ENCODE peak calls at places on chromosomes 12 and 14, in five cellular contexts. M is heart right ventricle, D is RWPE1, H is colonic mucosa, X is AG09309. G is an unnamed sample.

GRCh38 chr14:39186941-39187525 is 12.0 kb downstream of the PNN start:
- DNase-seq in M (no peak), D (no peak), H (no peak), X (no peak), G (no peak)

GRCh38 chr12:7460375-7461259 is 16.7 kb upstream of the CD163L1 start:
- DNase-seq in M (peak), D (peak), H (peak), X (no peak), G (peak)

GRCh38 chr12:71397433-71397954 is 42.1 kb upstream of the LGR5 start:
- DNase-seq in M (no peak), D (no peak), H (no peak), X (peak), G (no peak)

GRCh38 chr12:132489078-132489601 is 811 bp upstream of the FBRSL1 start:
- DNase-seq in M (peak), D (no peak), H (peak), X (no peak), G (no peak)

GRCh38 chr14:67863223-67863622 is 43.6 kb downstream of the RAD51B start:
- DNase-seq in M (no peak), D (peak), H (no peak), X (no peak), G (no peak)

GRCh38 chr12:32290411-32290810 is 108.9 kb upstream of the FGD4 start:
- DNase-seq in M (no peak), D (peak), H (no peak), X (no peak), G (peak)

GRCh38 chr12:124720019-124720686 is 143.5 kb downstream of the SCARB1 start:
- DNase-seq in M (no peak), D (peak), H (no peak), X (no peak), G (no peak)

GRCh38 chr14:38203929-38204716 is 3.6 kb upstream of the SSTR1 start:
- DNase-seq in M (no peak), D (no peak), H (no peak), X (no peak), G (no peak)

GRCh38 chr12:72330291-72330690 is 58.1 kb downstream of the TRHDE start:
- DNase-seq in M (no peak), D (no peak), H (no peak), X (peak), G (peak)

GRCh38 chr12:62934799-62935674 is at the start of gene PPM1H:
- DNase-seq in M (peak), D (peak), H (peak), X (no peak), G (no peak)

GRCh38 chr14:103630364-103631108 is 1.5 kb downstream of the KLC1 start:
- DNase-seq in M (no peak), D (no peak), H (no peak), X (no peak), G (no peak)

GRCh38 chr12:170361-171225 is 43.4 kb downstream of the SLC6A12 start:
- DNase-seq in M (no peak), D (no peak), H (no peak), X (no peak), G (no peak)

GRCh38 chr14:21796912-21797311 is 123.3 kb upstream of the OR4E1 start:
- DNase-seq in M (no peak), D (no peak), H (no peak), X (no peak), G (no peak)

GRCh38 chr12:65742481-65742971 is 81.8 kb upstream of the HMGA2 start:
- DNase-seq in M (peak), D (peak), H (no peak), X (no peak), G (no peak)

GRCh38 chr14:54490448-54490805 is 1.6 kb upstream of the GMFB start:
- DNase-seq in M (no peak), D (no peak), H (no peak), X (no peak), G (no peak)

GRCh38 chr12:63922446-63922845 is 77.9 kb downstream of the SRGAP1 start:
- DNase-seq in M (no peak), D (peak), H (no peak), X (peak), G (peak)

GRCh38 chr12:11497438-11497837 is 102.1 kb upstream of the PRB2 start:
- DNase-seq in M (no peak), D (no peak), H (no peak), X (no peak), G (no peak)

GRCh38 chr14:103863245-103863644 is 15.9 kb upstream of the PPP1R13B start:
- DNase-seq in M (no peak), D (no peak), H (no peak), X (no peak), G (no peak)

GRCh38 chr12:108833355-108833733 is 24.0 kb downstream of the SSH1 start:
- DNase-seq in M (peak), D (peak), H (no peak), X (peak), G (no peak)

GRCh38 chr14:89215166-89215940 is 201.7 kb downstream of the FOXN3 start:
- DNase-seq in M (no peak), D (no peak), H (no peak), X (no peak), G (no peak)

GRCh38 chr14:24272442-24272841 is 1.0 kb upstream of the RABGGTA start:
- DNase-seq in M (no peak), D (no peak), H (no peak), X (no peak), G (no peak)

GRCh38 chr12:112418248-112418595 is 525 bp upstream of the PTPN11 start:
- DNase-seq in M (no peak), D (no peak), H (no peak), X (no peak), G (no peak)

GRCh38 chr12:8844665-8845064 is 22.2 kb downstream of the A2ML1 start:
- DNase-seq in M (peak), D (no peak), H (no peak), X (no peak), G (no peak)

GRCh38 chr14:93937519-93937918 is 10.4 kb downstream of the FAM181A start:
- DNase-seq in M (no peak), D (peak), H (no peak), X (no peak), G (no peak)

GRCh38 chr14:67240168-67240932 is 885 bp upstream of the PALS1 start:
- DNase-seq in M (peak), D (peak), H (peak), X (no peak), G (no peak)

GRCh38 chr14:89013098-89013504 is 188.7 kb downstream of the TTC8 start:
- DNase-seq in M (no peak), D (peak), H (peak), X (no peak), G (no peak)

GRCh38 chr12:49227701-49228100 is 37.2 kb upstream of the TUBA1C start:
- DNase-seq in M (no peak), D (no peak), H (no peak), X (no peak), G (no peak)

GRCh38 chr14:101083564-101084435 is 180.3 kb upstream of the RTL1 start:
- DNase-seq in M (peak), D (peak), H (peak), X (no peak), G (no peak)

GRCh38 chr12:121001060-121001459 is 15.2 kb downstream of the C12orf43 start:
- DNase-seq in M (no peak), D (no peak), H (no peak), X (no peak), G (no peak)

GRCh38 chr12:116456307-116456641 is 102.9 kb upstream of the MAP1LC3B2 start:
- DNase-seq in M (no peak), D (no peak), H (no peak), X (no peak), G (no peak)

GRCh38 chr14:104800600-104801283 is at the start of gene ZBTB42:
- DNase-seq in M (no peak), D (peak), H (peak), X (no peak), G (no peak)

GRCh38 chr12:12327802-12328201 is 22.2 kb downstream of the MANSC1 start:
- DNase-seq in M (no peak), D (peak), H (no peak), X (no peak), G (no peak)

GRCh38 chr12:21551811-21552469 is 25.8 kb downstream of the SPX start:
- DNase-seq in M (no peak), D (no peak), H (no peak), X (no peak), G (no peak)

GRCh38 chr14:85317491-85318021 is 212.4 kb upstream of the FLRT2 start:
- DNase-seq in M (no peak), D (no peak), H (no peak), X (no peak), G (no peak)

DNA sequence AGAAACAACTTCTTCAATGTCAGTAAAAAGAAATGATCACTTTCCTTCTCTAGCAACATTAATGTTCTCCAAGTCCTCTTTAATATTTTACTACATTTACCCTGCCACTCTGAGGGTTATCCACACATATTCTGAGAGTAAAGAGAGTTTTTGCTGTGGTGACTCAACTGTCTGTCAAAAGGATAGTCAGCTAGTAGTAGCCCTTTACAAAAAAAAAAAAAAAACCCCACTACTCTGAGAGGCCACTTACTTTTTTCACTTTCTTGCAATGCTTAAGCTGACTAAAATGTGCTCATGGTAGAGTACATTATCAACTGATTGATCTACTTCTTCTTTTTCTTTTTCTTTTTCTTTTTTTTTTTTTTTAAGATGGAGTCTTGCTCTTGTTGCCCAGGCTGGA is 27.6 kb upstream of the PPM1A start:
- DNase-seq in M (no peak), D (no peak), H (no peak), X (no peak), G (no peak)
- TF ChIP-seq CTCF in M (no peak), D (no peak), H (no peak), X (no peak), G (no peak)

DNA sequence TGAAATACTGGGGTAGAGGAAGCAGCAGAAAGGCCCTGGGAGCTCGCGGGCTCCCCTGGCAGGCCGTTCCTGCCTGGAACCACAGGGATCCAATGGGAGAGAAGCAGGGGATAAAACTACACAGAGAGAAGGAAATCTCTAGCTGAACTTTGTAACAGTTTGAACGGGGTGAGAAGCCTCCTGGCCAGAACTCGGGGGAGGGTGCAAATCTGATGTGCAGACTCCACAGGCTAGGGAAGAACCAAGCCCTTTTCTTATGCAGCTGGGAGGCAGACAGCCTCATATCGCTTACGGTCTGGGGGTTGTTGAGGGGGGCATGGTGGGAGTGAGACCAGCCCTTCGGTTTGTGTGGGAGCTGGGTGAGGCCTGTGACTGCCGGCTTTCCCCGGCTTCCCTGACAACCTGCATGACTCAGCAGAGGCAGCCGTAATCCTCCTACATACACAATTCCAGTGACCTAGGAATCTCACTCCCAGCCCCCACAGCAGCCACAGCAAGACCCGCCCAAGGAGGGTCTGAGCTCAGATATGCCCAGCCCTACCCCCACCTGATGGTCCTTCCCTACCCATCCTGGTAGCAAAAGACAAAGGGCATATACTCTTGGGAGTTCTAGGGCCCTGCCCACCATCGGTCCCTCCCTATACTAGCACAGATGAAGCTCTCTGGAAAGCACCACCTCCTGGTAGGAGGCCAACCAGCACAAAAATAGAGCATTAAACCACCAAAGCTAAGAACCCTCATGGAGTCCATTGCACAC is 143.0 kb downstream of the TMTC1 start:
- DNase-seq in M (peak), D (peak), H (no peak), X (no peak), G (no peak)
- TF ChIP-seq CTCF in M (no peak), D (no peak), H (no peak), X (no peak), G (no peak)

DNA sequence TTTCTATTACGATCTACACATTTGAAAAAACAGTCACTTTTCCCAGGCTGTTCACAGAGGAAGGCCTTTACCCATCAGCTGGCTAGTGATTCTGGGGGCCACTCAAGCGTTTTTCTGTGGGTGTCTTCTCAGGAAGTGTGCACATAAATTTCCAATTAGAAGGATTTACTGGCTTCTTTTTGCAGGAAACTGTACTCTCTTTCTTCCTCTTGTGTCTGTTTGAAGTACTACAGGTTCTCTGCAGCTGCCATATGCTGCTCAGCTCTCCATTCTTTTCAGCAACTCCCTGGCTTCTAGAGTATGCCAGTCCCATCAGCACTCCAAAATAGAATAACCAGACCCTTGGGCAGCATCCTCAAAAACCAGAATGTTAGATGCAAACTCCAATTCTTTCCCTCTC is 110.4 kb upstream of the NAV3 start:
- DNase-seq in M (no peak), D (no peak), H (no peak), X (no peak), G (no peak)
- TF ChIP-seq CTCF in M (no peak), D (no peak), H (no peak), X (peak), G (peak)

GRCh38 chr14:52043690-52044089 is 25.2 kb downstream of the NID2 start:
- DNase-seq in M (no peak), D (peak), H (peak), X (no peak), G (no peak)
- TF ChIP-seq CTCF in M (peak), D (no peak), H (peak), X (peak), G (peak)

DNA sequence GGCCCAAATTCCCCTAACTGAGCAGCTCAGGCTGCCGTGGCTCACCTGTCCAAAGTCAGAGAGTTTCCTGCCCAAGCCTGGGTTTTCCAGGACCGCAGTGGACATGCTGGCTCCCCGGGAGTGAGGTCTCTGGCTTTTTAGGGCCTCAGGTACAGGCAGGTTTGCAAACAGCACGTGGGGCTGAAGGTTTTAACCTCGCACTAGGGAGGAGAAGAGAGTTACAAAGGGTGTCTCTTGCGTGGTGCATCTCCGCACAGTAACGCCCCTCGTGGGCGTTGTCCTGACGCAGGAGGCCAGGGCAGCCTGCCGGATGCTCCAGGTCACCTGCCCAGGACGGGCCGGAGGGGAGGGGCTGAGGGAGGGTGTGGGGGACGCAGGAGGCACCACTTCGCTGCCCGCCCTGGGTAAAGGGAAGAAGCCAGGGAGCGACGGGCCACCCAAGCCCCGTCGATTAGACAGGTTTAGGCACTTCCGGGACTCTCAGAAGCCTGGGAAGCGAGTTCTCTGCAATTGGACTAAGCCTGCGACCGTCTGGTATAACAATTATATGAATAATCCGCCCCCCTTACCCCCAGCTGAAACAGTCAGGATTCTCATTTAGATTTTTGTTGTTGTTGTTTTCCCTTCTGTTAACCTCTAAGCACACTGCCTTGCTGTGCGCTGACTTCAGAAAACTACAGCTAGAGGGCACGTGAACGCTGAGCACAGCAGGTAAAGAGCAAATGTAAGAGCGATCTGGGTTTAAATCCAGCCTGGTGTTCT is at the start of gene PAH:
- DNase-seq in M (no peak), D (no peak), H (peak), X (no peak), G (no peak)
- TF ChIP-seq CTCF in M (no peak), D (no peak), H (no peak), X (no peak), G (no peak)

GRCh38 chr14:106460916-106461315 is 934.5 kb downstream of the TMEM121 start:
- DNase-seq in M (no peak), D (no peak), H (no peak), X (no peak), G (no peak)

GRCh38 chr14:106455026-106455425 is 928.6 kb downstream of the TMEM121 start:
- DNase-seq in M (no peak), D (no peak), H (no peak), X (no peak), G (no peak)

DNA sequence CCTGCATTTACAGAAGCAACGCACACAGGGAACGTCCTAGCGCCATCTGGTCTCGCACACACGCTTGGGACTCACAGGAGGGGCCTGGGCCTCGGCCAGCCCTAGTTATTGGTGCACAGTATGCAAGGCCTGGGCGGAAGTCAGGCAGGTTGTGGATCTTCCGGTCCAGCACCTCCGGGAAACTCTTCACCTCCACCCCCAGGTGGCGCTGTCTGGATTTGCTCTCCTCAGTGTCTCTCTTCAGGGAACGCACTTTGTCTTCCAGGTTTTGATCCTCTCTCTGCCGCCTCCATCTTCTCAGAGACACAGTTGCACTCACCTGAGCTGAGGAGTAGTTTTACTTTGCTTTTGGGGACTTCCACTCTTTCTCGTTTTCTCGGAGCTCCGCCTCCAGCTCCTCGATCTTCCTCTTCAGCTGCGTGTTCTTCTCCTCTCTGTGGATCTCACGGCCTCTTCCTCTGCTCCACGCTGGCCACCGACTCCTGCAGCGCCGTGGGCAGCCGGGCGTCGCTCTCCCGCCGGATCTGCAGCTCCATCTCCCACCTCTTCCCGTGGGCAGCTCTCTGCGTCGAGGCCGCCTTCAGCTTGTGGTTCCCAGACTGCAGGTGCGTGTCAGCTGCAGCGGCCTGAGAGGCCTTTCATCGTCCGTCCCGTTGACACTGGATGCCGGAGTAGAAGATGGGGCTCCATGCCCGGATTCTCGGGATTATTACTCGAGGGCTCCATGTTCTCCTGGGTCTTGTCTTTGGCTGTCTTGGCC is 933.8 kb downstream of the TMEM121 start:
- DNase-seq in M (peak), D (peak), H (no peak), X (no peak), G (no peak)
- TF ChIP-seq CTCF in M (no peak), D (peak), H (peak), X (no peak), G (no peak)

GRCh38 chr12:104109446-104110271 is 28.4 kb downstream of the NFYB start:
- DNase-seq in M (no peak), D (no peak), H (no peak), X (no peak), G (no peak)
- TF ChIP-seq CTCF in M (no peak), D (peak), H (peak), X (no peak), G (no peak)